ENCODE peak calls at places on chromosomes 3 and 15, in four cellular contexts. One of them, this sample, is unnamed.
A peak's percentile ranks its signal among the peaks of the same experiment; 100 is the strongest.

GRCh38 chr15:92848852-92849598 is 51.1 kb upstream of the CHD2 start:
- DNase-seq in aorta: no peak
- DNase-seq in epithelial cell of esophagus: no peak
- DNase-seq in CD8-positive, alpha-beta memory T cell: peak; percentile 67
- DNase-seq in this sample: no peak

GRCh38 chr3:7764091-7764490 is 737.5 kb upstream of the LMCD1 start:
- DNase-seq in epithelial cell of esophagus: no peak
- DNase-seq in CD8-positive, alpha-beta memory T cell: no peak
- DNase-seq in aorta: no peak
- DNase-seq in this sample: no peak

GRCh38 chr3:123365450-123366143 is 83.3 kb downstream of the ADCY5 start:
- DNase-seq in aorta: no peak
- DNase-seq in epithelial cell of esophagus: peak; percentile 67
- DNase-seq in CD8-positive, alpha-beta memory T cell: no peak
- DNase-seq in this sample: no peak

GRCh38 chr3:144622845-144623244 is 651.2 kb downstream of the DIPK2A start:
- DNase-seq in epithelial cell of esophagus: no peak
- DNase-seq in CD8-positive, alpha-beta memory T cell: no peak
- DNase-seq in aorta: no peak
- DNase-seq in this sample: no peak

GRCh38 chr15:80560601-80561025 is 134.5 kb upstream of the ABHD17C start:
- DNase-seq in epithelial cell of esophagus: no peak
- DNase-seq in aorta: no peak
- DNase-seq in CD8-positive, alpha-beta memory T cell: no peak
- DNase-seq in this sample: no peak

GRCh38 chr15:60969658-60970057 is 259.4 kb downstream of the RORA start:
- DNase-seq in epithelial cell of esophagus: no peak
- DNase-seq in CD8-positive, alpha-beta memory T cell: no peak
- DNase-seq in aorta: no peak
- DNase-seq in this sample: no peak

GRCh38 chr3:151379083-151379734 is 5.3 kb downstream of the P2RY12 start:
- DNase-seq in aorta: peak; percentile 57
- DNase-seq in CD8-positive, alpha-beta memory T cell: no peak
- DNase-seq in epithelial cell of esophagus: peak; percentile 41
- DNase-seq in this sample: peak; percentile 24

GRCh38 chr15:80093854-80094418 is 34.5 kb downstream of the ZFAND6 start:
- DNase-seq in epithelial cell of esophagus: peak; percentile 58
- DNase-seq in aorta: peak; percentile 52
- DNase-seq in CD8-positive, alpha-beta memory T cell: no peak
- DNase-seq in this sample: peak; percentile 5

GRCh38 chr3:170180952-170181876 is at the start of gene PHC3:
- DNase-seq in CD8-positive, alpha-beta memory T cell: peak; percentile 93
- DNase-seq in epithelial cell of esophagus: peak; percentile 90
- DNase-seq in aorta: peak; percentile 95
- DNase-seq in this sample: peak; percentile 95

GRCh38 chr3:170179444-170179843 is 2.1 kb downstream of the PHC3 start:
- DNase-seq in aorta: no peak
- DNase-seq in CD8-positive, alpha-beta memory T cell: no peak
- DNase-seq in epithelial cell of esophagus: no peak
- DNase-seq in this sample: no peak

GRCh38 chr3:170180107-170180951 is 1.2 kb downstream of the PHC3 start:
- DNase-seq in epithelial cell of esophagus: peak; percentile 33
- DNase-seq in CD8-positive, alpha-beta memory T cell: peak; percentile 27
- DNase-seq in aorta: no peak
- DNase-seq in this sample: peak; percentile 45

DNA sequence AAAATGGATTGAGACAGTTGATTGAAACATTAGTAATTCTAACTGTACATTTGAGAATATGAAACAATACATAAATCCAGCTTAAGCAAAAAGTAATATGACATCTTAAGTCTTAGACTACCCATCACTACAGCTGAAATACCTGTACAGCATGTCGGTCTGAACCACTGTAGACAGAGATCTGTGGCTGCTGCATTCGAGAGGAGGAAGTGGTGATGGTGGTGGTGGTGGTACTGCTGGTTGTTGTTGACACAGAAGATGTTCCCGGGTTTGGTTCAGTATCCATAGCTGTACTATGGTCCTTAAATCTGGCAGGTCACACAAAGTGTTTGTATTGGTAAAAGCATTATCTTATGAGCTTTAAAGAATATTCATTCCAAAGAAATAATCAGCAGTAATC is 2.9 kb downstream of the PHC3 start:
- DNase-seq in aorta: no peak
- DNase-seq in CD8-positive, alpha-beta memory T cell: peak; percentile 76
- DNase-seq in epithelial cell of esophagus: no peak
- DNase-seq in this sample: peak; percentile 67
- H3K4me3 ChIP-seq in aorta: no peak overlapping the region
- H3K4me3 ChIP-seq in CD8-positive, alpha-beta memory T cell: peak overlapping the region; percentile 2
- H3K4me3 ChIP-seq in epithelial cell of esophagus: no peak overlapping the region
- H3K4me3 ChIP-seq in this sample: no peak overlapping the region

DNA sequence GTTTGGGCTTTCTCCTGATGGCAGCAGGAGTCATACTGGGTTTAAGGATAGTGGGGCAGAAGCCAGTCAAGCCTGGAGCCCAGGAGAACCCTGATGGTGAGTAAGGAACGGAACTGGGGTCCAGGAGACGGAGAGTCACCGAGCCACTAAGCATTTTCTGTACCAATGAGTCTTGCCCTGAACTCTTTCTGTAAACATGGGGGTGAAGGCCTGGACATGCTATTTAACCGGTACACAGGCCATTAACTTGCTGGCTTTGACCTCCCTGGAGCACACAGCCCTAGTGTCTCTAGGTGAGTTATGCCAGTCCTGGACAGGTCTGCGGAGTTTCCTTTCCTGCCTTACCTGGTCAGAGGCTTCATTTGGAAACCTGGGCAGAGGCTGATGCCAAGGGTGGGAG is 3.9 kb downstream of the SLC6A6 start:
- DNase-seq in epithelial cell of esophagus: no peak
- DNase-seq in CD8-positive, alpha-beta memory T cell: no peak
- DNase-seq in aorta: no peak
- DNase-seq in this sample: no peak
- H3K4me3 ChIP-seq in epithelial cell of esophagus: no peak overlapping the region
- H3K4me3 ChIP-seq in CD8-positive, alpha-beta memory T cell: no peak overlapping the region
- H3K4me3 ChIP-seq in aorta: no peak overlapping the region
- H3K4me3 ChIP-seq in this sample: no peak overlapping the region

GRCh38 chr3:185709241-185709955 is 115.4 kb downstream of the IGF2BP2 start:
- DNase-seq in epithelial cell of esophagus: no peak
- DNase-seq in aorta: no peak
- DNase-seq in CD8-positive, alpha-beta memory T cell: no peak
- DNase-seq in this sample: no peak
- H3K4me3 ChIP-seq in epithelial cell of esophagus: no peak overlapping the region
- H3K4me3 ChIP-seq in aorta: no peak overlapping the region
- H3K4me3 ChIP-seq in CD8-positive, alpha-beta memory T cell: no peak overlapping the region
- H3K4me3 ChIP-seq in this sample: no peak overlapping the region

GRCh38 chr3:182965861-182966366 is 14.4 kb downstream of the DCUN1D1 start:
- DNase-seq in CD8-positive, alpha-beta memory T cell: no peak
- DNase-seq in aorta: no peak
- DNase-seq in epithelial cell of esophagus: no peak
- DNase-seq in this sample: no peak
- H3K4me3 ChIP-seq in CD8-positive, alpha-beta memory T cell: no peak overlapping the region
- H3K4me3 ChIP-seq in aorta: no peak overlapping the region
- H3K4me3 ChIP-seq in epithelial cell of esophagus: no peak overlapping the region
- H3K4me3 ChIP-seq in this sample: no peak overlapping the region

DNA sequence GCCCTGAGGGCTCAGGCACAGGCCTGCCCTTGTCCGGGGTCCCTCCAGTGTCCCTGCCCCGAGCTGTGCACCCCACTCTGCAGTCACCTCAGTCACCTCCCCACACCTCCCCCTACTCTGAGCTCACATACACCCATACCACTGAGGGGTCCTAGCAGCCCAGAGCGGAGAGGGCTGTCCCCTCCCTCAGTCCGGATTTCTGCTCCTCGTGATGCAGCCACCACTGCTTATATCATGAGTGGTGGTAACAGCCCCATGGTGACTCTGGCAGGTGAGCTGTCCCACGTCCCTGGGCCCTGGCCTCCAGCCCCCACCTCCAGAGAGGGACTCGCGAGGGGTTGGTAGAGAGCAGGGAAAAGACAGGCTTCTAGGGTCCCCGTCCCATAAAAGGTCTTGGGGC is 8.0 kb downstream of the CSPG4 start:
- DNase-seq in CD8-positive, alpha-beta memory T cell: no peak
- DNase-seq in aorta: no peak
- DNase-seq in epithelial cell of esophagus: no peak
- DNase-seq in this sample: no peak
- H3K4me3 ChIP-seq in CD8-positive, alpha-beta memory T cell: no peak overlapping the region
- H3K4me3 ChIP-seq in aorta: no peak overlapping the region
- H3K4me3 ChIP-seq in epithelial cell of esophagus: no peak overlapping the region
- H3K4me3 ChIP-seq in this sample: no peak overlapping the region

GRCh38 chr3:98732239-98733054 is 30.7 kb upstream of the ST3GAL6 start:
- DNase-seq in aorta: peak; percentile 65
- DNase-seq in epithelial cell of esophagus: peak; percentile 52
- DNase-seq in CD8-positive, alpha-beta memory T cell: peak; percentile 2
- DNase-seq in this sample: peak; percentile 67
- H3K4me3 ChIP-seq in aorta: peak overlapping the region; percentile 81
- H3K4me3 ChIP-seq in epithelial cell of esophagus: peak overlapping the region; percentile 58
- H3K4me3 ChIP-seq in CD8-positive, alpha-beta memory T cell: no peak overlapping the region
- H3K4me3 ChIP-seq in this sample: peak overlapping the region; percentile 35

GRCh38 chr15:75138016-75138999 is 63.4 kb upstream of the C15orf39 start:
- DNase-seq in aorta: no peak
- DNase-seq in CD8-positive, alpha-beta memory T cell: no peak
- DNase-seq in epithelial cell of esophagus: peak; percentile 20
- DNase-seq in this sample: no peak

GRCh38 chr15:75145027-75145841 is 56.4 kb upstream of the C15orf39 start:
- DNase-seq in epithelial cell of esophagus: no peak
- DNase-seq in CD8-positive, alpha-beta memory T cell: no peak
- DNase-seq in aorta: no peak
- DNase-seq in this sample: peak; percentile 18

GRCh38 chr15:75143738-75144334 is 57.8 kb upstream of the C15orf39 start:
- DNase-seq in aorta: no peak
- DNase-seq in epithelial cell of esophagus: no peak
- DNase-seq in CD8-positive, alpha-beta memory T cell: no peak
- DNase-seq in this sample: peak; percentile 13

GRCh38 chr15:75140080-75140879 is 61.4 kb upstream of the C15orf39 start:
- DNase-seq in epithelial cell of esophagus: no peak
- DNase-seq in CD8-positive, alpha-beta memory T cell: no peak
- DNase-seq in aorta: no peak
- DNase-seq in this sample: no peak

DNA sequence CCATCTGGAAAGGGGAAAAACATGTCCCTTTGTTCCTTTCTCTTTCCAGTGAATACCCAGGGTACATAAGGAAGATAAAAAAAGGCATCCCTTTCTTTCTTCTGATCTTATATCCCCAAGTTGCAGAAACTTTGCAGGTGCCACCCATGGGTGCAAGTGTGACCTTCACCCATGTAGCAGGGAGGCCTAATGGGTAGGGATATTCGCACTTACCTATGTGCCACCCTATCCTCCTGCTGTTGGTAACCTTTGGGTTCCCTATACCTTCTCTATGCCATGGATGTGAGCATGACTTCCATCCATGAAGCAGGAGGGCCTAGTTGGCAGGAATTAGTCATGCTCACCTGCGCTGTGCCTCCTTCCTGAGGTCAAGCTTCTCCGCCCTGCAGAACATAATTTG is 59.2 kb upstream of the C15orf39 start:
- DNase-seq in epithelial cell of esophagus: no peak
- DNase-seq in aorta: no peak
- DNase-seq in CD8-positive, alpha-beta memory T cell: no peak
- DNase-seq in this sample: no peak
- H3K4me3 ChIP-seq in epithelial cell of esophagus: no peak overlapping the region
- H3K4me3 ChIP-seq in aorta: no peak overlapping the region
- H3K4me3 ChIP-seq in CD8-positive, alpha-beta memory T cell: no peak overlapping the region
- H3K4me3 ChIP-seq in this sample: no peak overlapping the region

DNA sequence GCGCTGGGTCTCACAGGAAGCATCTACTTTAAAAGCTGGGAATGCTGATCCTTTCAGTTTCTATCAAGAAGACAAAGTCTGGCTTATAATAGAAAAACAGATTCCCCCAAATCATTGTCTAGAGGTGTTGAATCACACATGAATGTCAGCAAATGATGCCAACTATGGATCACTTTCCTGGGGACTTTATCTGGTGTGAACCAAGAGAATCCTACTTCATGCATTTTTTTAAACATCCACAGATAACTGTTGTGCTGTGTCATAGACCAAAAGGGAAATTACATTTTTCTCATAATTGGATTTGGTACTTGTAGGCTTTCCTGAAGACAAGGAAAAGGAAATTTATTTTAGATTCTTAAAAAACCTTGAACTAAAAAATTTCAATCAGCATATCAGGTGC is 132.7 kb downstream of the CD47 start:
- DNase-seq in epithelial cell of esophagus: no peak
- DNase-seq in CD8-positive, alpha-beta memory T cell: no peak
- DNase-seq in aorta: no peak
- DNase-seq in this sample: no peak
- H3K4me3 ChIP-seq in epithelial cell of esophagus: no peak overlapping the region
- H3K4me3 ChIP-seq in CD8-positive, alpha-beta memory T cell: no peak overlapping the region
- H3K4me3 ChIP-seq in aorta: no peak overlapping the region
- H3K4me3 ChIP-seq in this sample: no peak overlapping the region

This sample was measured in DND-41.